ENCODE peak calls at places on chromosomes 4 and X, in five cellular contexts. L is testis, V is GM12864, K is fibroblast of lung, B is astrocyte of the spinal cord. I is an unnamed sample.

GRCh38 chrX:40267334-40268118 is 169.8 kb upstream of the BCOR start:
- DNase-seq in V (no peak), B (no peak), K (no peak), L (no peak), I (no peak)

GRCh38 chrX:132165651-132166050 is 37.8 kb upstream of the FRMD7 start:
- DNase-seq in B (peak), K (peak), L (no peak), V (no peak), I (peak)

GRCh38 chrX:108090474-108091265 is 672 bp downstream of the PSMD10 start:
- DNase-seq in L (peak), K (peak), B (peak), V (no peak), I (peak)

GRCh38 chr4:133402616-133403015 is 253.5 kb downstream of the PCDH10 start:
- DNase-seq in B (peak), K (peak), L (no peak), V (no peak), I (no peak)

GRCh38 chrX:120761810-120762209 is 113.9 kb downstream of the CT47B1 start:
- DNase-seq in L (peak), K (peak), B (peak), V (no peak), I (peak)

GRCh38 chrX:119040432-119040831 is 32.4 kb upstream of the CT47C1 start:
- DNase-seq in K (peak), V (no peak), L (no peak), B (peak), I (peak)

GRCh38 chr4:186149872-186150271 is 41.5 kb upstream of the CYP4V2 start:
- DNase-seq in K (no peak), V (no peak), B (peak), L (peak), I (peak)

GRCh38 chr4:60033826-60034225 is 1166.3 kb upstream of the ADGRL3 start:
- DNase-seq in K (no peak), B (no peak), V (no peak), L (no peak), I (no peak)

GRCh38 chr4:108774809-108775530 is 12.1 kb upstream of the ETNPPL start:
- DNase-seq in L (peak), B (no peak), V (no peak), K (no peak), I (no peak)

GRCh38 chr4:160848901-160849735 is 1314.7 kb downstream of the FSTL5 start:
- DNase-seq in B (peak), V (no peak), L (no peak), K (peak), I (no peak)

GRCh38 chrX:139172731-139173130 is 357.8 kb upstream of the F9 start:
- DNase-seq in K (no peak), B (no peak), L (no peak), V (no peak), I (no peak)

GRCh38 chr4:175531405-175532091 is 280.5 kb downstream of the GPM6A start:
- DNase-seq in B (peak), V (no peak), L (no peak), K (peak), I (peak)

GRCh38 chr4:8010618-8011017 is 71.0 kb upstream of the AFAP1 start:
- DNase-seq in B (peak), V (no peak), L (peak), K (peak), I (no peak)

GRCh38 chr4:23268072-23268771 is 575.5 kb downstream of the GBA3 start:
- DNase-seq in B (no peak), L (no peak), V (no peak), K (no peak), I (no peak)

GRCh38 chr4:173466101-173466500 is 63.9 kb downstream of the HAND2 start:
- DNase-seq in K (peak), V (no peak), B (no peak), L (no peak), I (no peak)

GRCh38 chr4:52910115-52910514 is 48.0 kb downstream of the RASL11B start:
- DNase-seq in V (no peak), K (no peak), B (no peak), L (no peak), I (no peak)

GRCh38 chr4:52907510-52907909 is 45.4 kb downstream of the RASL11B start:
- DNase-seq in B (no peak), V (no peak), K (no peak), L (no peak), I (no peak)

GRCh38 chr4:52903273-52903672 is 41.2 kb downstream of the RASL11B start:
- DNase-seq in V (no peak), B (no peak), K (no peak), L (no peak), I (no peak)

GRCh38 chr4:52904421-52904820 is 42.3 kb downstream of the RASL11B start:
- DNase-seq in V (no peak), K (peak), L (no peak), B (peak), I (peak)
- TF ChIP-seq CTCF in V (no peak), K (no peak), L (no peak), B (no peak), I (no peak)

GRCh38 chrX:153499876-153500275 is 5.1 kb downstream of the BGN start:
- DNase-seq in L (peak), B (no peak), K (no peak), V (no peak), I (no peak)
- H3K4me3 ChIP-seq in L (no peak), B (peak), K (no peak), V (no peak), I (no peak)

GRCh38 chr4:6076391-6076790 is 58.2 kb upstream of the C4orf50 start:
- DNase-seq in V (no peak), K (no peak), L (no peak), B (no peak), I (no peak)
- TF ChIP-seq CTCF in V (peak), K (no peak), L (no peak), B (no peak), I (no peak)

GRCh38 chrX:33336783-33337182 is 125.4 kb upstream of the DMD start:
- DNase-seq in V (no peak), L (peak), K (no peak), B (peak), I (peak)
- H3K4me3 ChIP-seq in V (no peak), L (no peak), K (no peak), B (no peak), I (no peak)

DNA sequence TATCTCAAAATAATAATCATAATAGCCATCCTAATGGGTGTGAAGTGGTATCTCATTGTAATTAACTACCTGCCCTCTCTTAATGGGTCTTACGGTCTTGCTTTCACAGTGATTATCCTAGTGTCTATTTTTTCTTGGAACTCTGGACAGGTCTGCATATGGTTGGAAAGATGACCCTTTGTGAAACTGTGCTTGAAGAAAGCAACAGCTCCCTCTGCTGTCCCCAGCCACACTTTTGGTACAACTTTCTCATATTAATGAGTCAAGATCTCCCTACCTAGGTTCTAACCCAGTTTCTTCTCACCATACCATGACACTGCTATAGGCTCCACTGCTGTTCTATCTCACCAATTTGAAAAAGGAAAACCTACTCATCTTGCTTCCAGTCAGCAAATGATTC is 2.4 kb downstream of the TFDP3 start:
- DNase-seq in B (peak), V (no peak), L (peak), K (peak), I (peak)
- TF ChIP-seq CTCF in B (peak), V (no peak), L (no peak), K (peak), I (peak)

GRCh38 chrX:84717344-84717743 is 215.1 kb upstream of the HDX start:
- DNase-seq in L (no peak), V (no peak), K (no peak), B (no peak), I (no peak)

GRCh38 chrX:84709987-84710386 is 207.7 kb upstream of the HDX start:
- DNase-seq in V (no peak), B (no peak), L (no peak), K (no peak), I (no peak)

GRCh38 chrX:84710611-84711010 is 208.4 kb upstream of the HDX start:
- DNase-seq in B (no peak), K (no peak), L (no peak), V (no peak), I (no peak)

GRCh38 chrX:84712621-84713020 is 210.4 kb upstream of the HDX start:
- DNase-seq in B (no peak), K (no peak), V (no peak), L (no peak), I (no peak)

DNA sequence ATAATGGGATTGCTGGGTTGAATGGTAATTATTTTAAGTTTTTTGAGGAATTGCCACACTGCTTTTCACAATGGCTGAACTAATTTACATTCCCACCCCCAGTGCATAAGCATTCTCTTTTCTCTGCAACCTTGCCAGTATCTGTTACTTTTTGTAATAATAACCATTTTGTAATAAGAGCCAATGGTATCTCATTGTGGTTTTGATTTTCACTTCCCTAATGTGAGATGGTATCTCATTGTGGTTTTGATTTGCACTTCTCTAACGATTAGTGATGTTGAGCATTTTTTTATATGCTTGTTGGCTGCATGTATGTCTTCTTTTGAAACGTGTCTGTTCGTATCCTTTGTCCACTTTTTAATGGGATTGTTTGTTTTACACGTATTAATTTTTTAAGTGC is 213.1 kb upstream of the HDX start:
- DNase-seq in K (no peak), V (no peak), L (no peak), B (no peak), I (no peak)
- H3K4me3 ChIP-seq in K (no peak), V (no peak), L (no peak), B (no peak), I (no peak)

GRCh38 chr4:112031712-112032328 is 113.4 kb upstream of the FAM241A start:
- DNase-seq in V (peak), B (peak), K (peak), L (peak), I (peak)
- TF ChIP-seq CTCF in V (peak), B (peak), K (peak), L (peak), I (peak)

GRCh38 chr4:98779021-98779420 is 120.6 kb upstream of the TSPAN5 start:
- DNase-seq in K (peak), L (no peak), B (no peak), V (no peak), I (no peak)
- H3K4me3 ChIP-seq in K (no peak), L (no peak), B (no peak), V (no peak), I (no peak)

I was measured in fibroblast of mammary gland.